ENCODE peak calls at places on chromosomes 13 and 19, in five cellular contexts. A, W, G, Z and U are unnamed samples.
A peak's percentile ranks its signal among the peaks of the same experiment; 100 is the strongest.

GRCh38 chr13:28637714-28638355 is 21.1 kb upstream of the POMP start:
- DNase-seq in G (no peak), W (no peak), Z (peak; percentile 18), A (no peak), U (peak; percentile 50)

GRCh38 chr13:46553521-46553885 is 533 bp downstream of the LRCH1 start:
- DNase-seq in Z (no peak), G (no peak), W (no peak), A (peak; percentile 73), U (no peak)

GRCh38 chr19:38657633-38658222 is 10.3 kb downstream of the ACTN4 start:
- DNase-seq in G (no peak), Z (no peak), A (no peak), W (peak; percentile 71), U (no peak)

GRCh38 chr13:22592515-22592914 is 588.3 kb upstream of the SGCG start:
- DNase-seq in Z (no peak), A (no peak), W (no peak), G (no peak), U (no peak)

GRCh38 chr19:47447470-47448359 is 24.0 kb downstream of the SLC8A2 start:
- DNase-seq in G (peak; percentile 98), W (peak; percentile 85), A (peak; percentile 100), Z (peak; percentile 96), U (no peak)

GRCh38 chr13:113792236-113792770 is 33.3 kb downstream of the TMEM255B start:
- DNase-seq in G (no peak), W (no peak), Z (no peak), A (no peak), U (no peak)

GRCh38 chr19:35086455-35086854 is 29.2 kb upstream of the FXYD3 start:
- DNase-seq in Z (no peak), W (no peak), G (no peak), A (no peak), U (no peak)

GRCh38 chr13:97257800-97258799 is 36.0 kb downstream of the MBNL2 start:
- DNase-seq in W (peak; percentile 93), G (peak; percentile 52), Z (peak; percentile 81), A (no peak), U (peak; percentile 37)

GRCh38 chr19:27885361-27885760 is 1327.6 kb downstream of the UQCRFS1 start:
- DNase-seq in G (no peak), W (no peak), Z (no peak), A (no peak), U (no peak)

GRCh38 chr19:40604647-40605200 is 3.6 kb downstream of the LTBP4 start:
- DNase-seq in W (no peak), Z (peak; percentile 57), G (peak; percentile 77), A (no peak), U (no peak)

GRCh38 chr19:17969096-17969792 is 2.3 kb downstream of the KCNN1 start:
- DNase-seq in W (no peak), A (no peak), G (no peak), Z (no peak), U (no peak)

GRCh38 chr19:5694167-5694951 is 4.3 kb downstream of the RPL36 start:
- DNase-seq in W (no peak), G (no peak), Z (no peak), A (peak; percentile 50), U (no peak)

GRCh38 chr13:100668408-100668807 is 6.2 kb downstream of the TMTC4 start:
- DNase-seq in W (no peak), G (no peak), A (no peak), Z (no peak), U (no peak)

GRCh38 chr19:16285769-16286564 is 38.7 kb upstream of the KLF2 start:
- DNase-seq in W (no peak), G (no peak), A (peak; percentile 61), Z (no peak), U (no peak)

GRCh38 chr19:18074192-18074591 is 12.5 kb downstream of the IL12RB1 start:
- DNase-seq in A (no peak), G (peak; percentile 65), Z (no peak), W (no peak), U (no peak)

GRCh38 chr13:93411281-93411680 is 184.7 kb downstream of the GPC6 start:
- DNase-seq in W (no peak), G (no peak), A (no peak), Z (no peak), U (no peak)

GRCh38 chr19:52665047-52665446 is 26.9 kb upstream of the ZNF83 start:
- DNase-seq in W (no peak), Z (peak; percentile 70), G (no peak), A (no peak), U (no peak)

GRCh38 chr19:54179921-54180452 is 7.0 kb upstream of the TMC4 start:
- DNase-seq in G (peak; percentile 70), A (peak; percentile 87), W (no peak), Z (no peak), U (no peak)

GRCh38 chr13:73000027-73000674 is 58.7 kb upstream of the KLF5 start:
- DNase-seq in Z (peak; percentile 3), G (no peak), A (no peak), W (peak; percentile 26), U (peak; percentile 21)

GRCh38 chr13:114101325-114101821 is 31.1 kb downstream of the RASA3 start:
- DNase-seq in A (no peak), Z (no peak), G (no peak), W (no peak), U (no peak)

GRCh38 chr13:111368091-111368490 is 47.6 kb downstream of the TEX29 start:
- DNase-seq in A (peak; percentile 4), Z (no peak), W (no peak), G (no peak), U (no peak)

GRCh38 chr19:18439025-18439909 is 1.3 kb upstream of the ISYNA1 start:
- DNase-seq in A (no peak), Z (peak; percentile 63), W (no peak), G (peak; percentile 47), U (no peak)

GRCh38 chr13:99346328-99347070 is 39.3 kb upstream of the GPR183 start:
- DNase-seq in G (no peak), W (no peak), Z (no peak), A (peak; percentile 23), U (no peak)

GRCh38 chr13:105925496-105925895 is 610.0 kb downstream of the EFNB2 start:
- DNase-seq in Z (no peak), A (no peak), G (no peak), W (no peak), U (no peak)

GRCh38 chr19:49658139-49658517 is 7.5 kb downstream of the IRF3 start:
- DNase-seq in G (no peak), Z (no peak), A (no peak), W (no peak), U (no peak)

GRCh38 chr19:3983936-3984583 is 1.2 kb downstream of the EEF2 start:
- DNase-seq in W (no peak), G (no peak), Z (no peak), A (peak; percentile 45), U (no peak)

GRCh38 chr19:30884146-30884812 is 465.0 kb downstream of the TSHZ3 start:
- DNase-seq in W (no peak), A (no peak), Z (no peak), G (no peak), U (no peak)

GRCh38 chr19:10655457-10656312 is 1.5 kb downstream of the ILF3 start:
- DNase-seq in G (peak; percentile 42), Z (peak; percentile 63), W (no peak), A (no peak), U (no peak)

GRCh38 chr13:105670179-105671015 is 865.1 kb downstream of the EFNB2 start:
- DNase-seq in Z (no peak), G (no peak), A (no peak), W (no peak), U (no peak)

GRCh38 chr13:60397693-60398437 is 845 bp downstream of the TDRD3 start:
- DNase-seq in Z (peak; percentile 50), W (no peak), A (no peak), G (peak; percentile 57), U (no peak)

GRCh38 chr13:30088312-30088855 is 219.0 kb downstream of the KATNAL1 start:
- DNase-seq in A (no peak), Z (no peak), W (no peak), G (no peak), U (no peak)

GRCh38 chr13:79492313-79492798 is 11.4 kb downstream of the NDFIP2 start:
- DNase-seq in G (no peak), A (no peak), Z (peak; percentile 33), W (no peak), U (no peak)

GRCh38 chr19:29537601-29538000 is 11.8 kb downstream of the VSTM2B start:
- DNase-seq in Z (no peak), G (no peak), W (no peak), A (peak; percentile 30), U (no peak)

GRCh38 chr13:44437356-44438233 is 64.0 kb downstream of the SERP2 start:
- DNase-seq in W (no peak), Z (peak; percentile 30), G (peak; percentile 47), A (no peak), U (no peak)
- TF ChIP-seq JUND in W (no peak), Z (no peak), G (no peak), A (no peak), U (no peak)

GRCh38 chr13:39417643-39418042 is 185.3 kb downstream of the LHFPL6 start:
- DNase-seq in W (no peak), Z (no peak), G (no peak), A (peak; percentile 54), U (no peak)
- TF ChIP-seq JUND in W (no peak), Z (no peak), G (no peak), A (no peak), U (no peak)

DNA sequence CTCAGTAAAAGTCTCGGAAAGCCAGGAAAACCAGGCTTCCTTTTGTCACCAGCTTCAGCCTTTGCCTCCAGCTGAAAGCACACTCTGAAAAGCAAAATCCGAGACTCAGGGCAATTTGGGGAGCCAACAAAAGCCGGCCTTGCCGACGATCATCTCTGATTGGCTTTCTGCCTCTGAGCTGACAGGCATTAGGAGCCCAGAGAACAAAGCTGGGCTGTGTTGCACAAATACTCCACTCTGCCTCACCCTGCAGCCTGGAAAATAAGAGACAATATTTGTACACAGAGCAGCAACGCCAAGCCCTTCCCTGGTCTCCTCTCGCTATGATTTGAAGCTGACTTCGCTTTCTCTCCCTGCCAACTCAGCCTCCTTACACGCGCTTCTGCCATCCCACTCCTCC is 46.9 kb downstream of the CACNA1A start:
- DNase-seq in Z (no peak), A (peak; percentile 53), G (no peak), W (no peak), U (no peak)
- TF ChIP-seq JUND in Z (no peak), A (no peak), G (no peak), W (no peak), U (no peak)

GRCh38 chr19:41876847-41877489 is at the start of gene CD79A:
- DNase-seq in A (peak; percentile 45), G (no peak), W (no peak), Z (no peak), U (peak; percentile 92)
- TF ChIP-seq JUND in A (no peak), G (no peak), W (no peak), Z (no peak), U (peak; percentile 16)